ENCODE peak calls at places on chromosomes 11 and 22, in four cellular contexts. L is NCI-H510A treated with DMSO at 0.1 percent for 48 hours, O is cardiac fibroblast, E is GM04504. T is an unnamed sample.

GRCh38 chr11:74686792-74687191 is 44.4 kb downstream of the CHRDL2 start:
- DNase-seq in L (no peak), O (peak), E (peak), T (no peak)

GRCh38 chr11:69203901-69204245 is 48.1 kb downstream of the SMIM38 start:
- DNase-seq in L (no peak), O (no peak), E (no peak), T (no peak)

GRCh38 chr11:78083036-78083435 is 3.4 kb upstream of the NDUFC2 start:
- DNase-seq in L (no peak), O (no peak), E (no peak), T (no peak)

GRCh38 chr22:26033586-26033985 is 135.7 kb upstream of the SEZ6L start:
- DNase-seq in L (no peak), O (no peak), E (no peak), T (no peak)

GRCh38 chr11:95764267-95764898 is 25.2 kb downstream of the FAM76B start:
- DNase-seq in L (peak), O (peak), E (peak), T (no peak)

GRCh38 chr11:8017071-8017470 is 29.9 kb downstream of the EIF3F start:
- DNase-seq in L (no peak), O (no peak), E (no peak), T (no peak)

GRCh38 chr22:36599771-36600170 is 70.8 kb upstream of the EIF3D start:
- DNase-seq in L (no peak), O (no peak), E (no peak), T (no peak)

GRCh38 chr11:122656073-122656630 is 630 bp downstream of the UBASH3B start:
- DNase-seq in L (no peak), O (peak), E (peak), T (peak)

GRCh38 chr11:37110383-37110782 is 512.3 kb upstream of the RAG2 start:
- DNase-seq in L (peak), O (no peak), E (no peak), T (no peak)

GRCh38 chr11:45468265-45468856 is 182.2 kb upstream of the SYT13 start:
- DNase-seq in L (no peak), O (peak), E (no peak), T (no peak)

T was measured in left ventricle myocardium inferior.